ENCODE peak calls at places on chromosomes 2 and 18, in seven cellular contexts. C is omental fat pad, L is PC-9, V is GM20000, N is heart left ventricle, A is cardiac muscle cell, I is choroid plexus epithelial cell. D is an unnamed sample.

GRCh38 chr18:44637210-44638051 is 43.3 kb upstream of the SETBP1 start:
- DNase-seq in C (no peak), L (peak; percentile 29), V (peak; percentile 4), N (no peak), A (no peak), I (peak; percentile 50), D (no peak)

GRCh38 chr18:76368976-76369375 is 126.1 kb downstream of the ZNF516 start:
- DNase-seq in C (no peak), L (no peak), V (no peak), N (no peak), A (peak; percentile 10), I (peak; percentile 33), D (no peak)

GRCh38 chr2:201781583-201782051 is 884 bp upstream of the ALS2 start:
- DNase-seq in C (no peak), L (peak; percentile 9), V (peak; percentile 17), N (no peak), A (peak; percentile 32), I (peak; percentile 16), D (peak; percentile 14)

GRCh38 chr2:134301099-134301970 is 47.5 kb downstream of the MGAT5 start:
- DNase-seq in C (no peak), L (no peak), V (no peak), N (peak; percentile 40), A (peak; percentile 70), I (peak; percentile 63), D (no peak)

GRCh38 chr2:12950957-12951656 is 234.4 kb downstream of the TRIB2 start:
- DNase-seq in C (no peak), L (no peak), V (no peak), N (no peak), A (peak; percentile 62), I (peak; percentile 82), D (no peak)

GRCh38 chr2:38712413-38712812 is 38.7 kb downstream of the SRSF7 start:
- DNase-seq in C (no peak), L (no peak), V (no peak), N (no peak), A (no peak), I (no peak), D (no peak)

GRCh38 chr2:138780451-138780880 is 276 bp upstream of the NXPH2 start:
- DNase-seq in C (no peak), L (no peak), V (no peak), N (no peak), A (no peak), I (no peak), D (no peak)

GRCh38 chr2:173754837-173755236 is 210.3 kb downstream of the SP3 start:
- DNase-seq in C (no peak), L (no peak), V (no peak), N (peak; percentile 31), A (no peak), I (no peak), D (no peak)

GRCh38 chr2:121283670-121284245 is 1.2 kb downstream of the TFCP2L1 start:
- DNase-seq in C (no peak), L (no peak), V (peak; percentile 34), N (no peak), A (no peak), I (no peak), D (no peak)

GRCh38 chr2:37656512-37657423 is 14.7 kb downstream of the CDC42EP3 start:
- DNase-seq in C (no peak), L (no peak), V (no peak), N (no peak), A (no peak), I (no peak), D (no peak)

GRCh38 chr2:96885432-96886137 is 15.7 kb upstream of the SEMA4C start:
- DNase-seq in C (no peak), L (no peak), V (no peak), N (no peak), A (no peak), I (no peak), D (no peak)

GRCh38 chr2:223626713-223627112 is 24.6 kb upstream of the SCG2 start:
- DNase-seq in C (no peak), L (peak; percentile 52), V (no peak), N (no peak), A (peak; percentile 93), I (peak; percentile 90), D (no peak)

GRCh38 chr2:174392706-174393105 is 2.8 kb upstream of the SCRN3 start:
- DNase-seq in C (no peak), L (no peak), V (no peak), N (no peak), A (no peak), I (no peak), D (no peak)

GRCh38 chr2:151766421-151767153 is 32.3 kb upstream of the NEB start:
- DNase-seq in C (no peak), L (no peak), V (peak; percentile 45), N (no peak), A (no peak), I (peak; percentile 25), D (peak; percentile 56)

GRCh38 chr2:135785032-135785431 is 43.4 kb downstream of the UBXN4 start:
- DNase-seq in C (no peak), L (no peak), V (no peak), N (no peak), A (peak; percentile 10), I (peak; percentile 42), D (no peak)
- TF ChIP-seq CTCF in C (no peak), L (peak; percentile 22), V (no peak), N (no peak), A (peak; percentile 19), I (peak; percentile 38), D (no peak)

GRCh38 chr2:86249843-86250402 is 50.7 kb downstream of the MRPL35 start:
- DNase-seq in C (no peak), L (no peak), V (peak; percentile 32), N (no peak), A (peak; percentile 24), I (no peak), D (peak; percentile 32)
- TF ChIP-seq CTCF in C (no peak), L (no peak), V (no peak), N (no peak), A (peak; percentile 14), I (no peak), D (peak; percentile 44)

DNA sequence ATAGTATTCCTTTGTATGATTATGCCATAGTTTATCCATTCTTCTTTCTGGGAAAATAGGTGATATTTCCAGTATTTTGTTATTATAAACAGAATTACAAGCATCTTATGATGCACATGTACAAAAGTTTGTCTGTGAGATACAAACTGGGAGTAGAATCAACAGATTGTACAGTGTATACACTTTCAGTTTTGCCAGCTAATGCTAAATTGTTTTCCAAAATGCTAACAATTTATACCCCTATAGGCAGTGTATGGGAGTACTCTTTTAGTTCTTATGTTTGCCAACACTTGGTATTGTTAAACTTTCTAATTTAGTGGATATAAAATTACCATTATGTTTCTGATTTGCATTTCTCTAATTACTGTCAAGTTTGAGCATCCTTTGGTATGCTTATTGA is 31.0 kb upstream of the TNFRSF11A start:
- DNase-seq in C (no peak), L (no peak), V (no peak), N (no peak), A (no peak), I (no peak), D (no peak)
- TF ChIP-seq CTCF in C (no peak), L (no peak), V (no peak), N (no peak), A (no peak), I (no peak), D (no peak)

DNA sequence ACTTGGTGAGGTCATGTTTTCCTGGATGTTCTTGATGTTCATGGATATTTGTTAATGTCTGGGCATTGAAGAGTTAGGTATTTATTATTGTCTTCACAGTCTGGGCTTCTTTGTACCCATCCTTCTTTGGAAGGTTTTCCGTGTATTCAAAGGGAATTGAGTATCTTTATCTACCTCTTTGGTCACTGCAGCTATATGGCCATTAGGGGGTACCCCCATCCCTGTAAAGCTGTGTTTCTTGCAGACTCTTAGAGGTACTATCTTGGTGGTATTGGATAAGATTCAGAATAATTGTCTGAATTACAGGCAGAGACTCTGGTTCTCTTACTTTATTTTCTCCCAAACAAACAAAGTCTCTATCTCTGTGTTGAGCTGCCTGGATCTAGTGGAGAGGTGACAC is 401.6 kb upstream of the FSIP2 start:
- DNase-seq in C (no peak), L (no peak), V (no peak), N (no peak), A (no peak), I (no peak), D (no peak)
- TF ChIP-seq CTCF in C (no peak), L (no peak), V (no peak), N (no peak), A (no peak), I (no peak), D (no peak)

GRCh38 chr18:43420950-43421349 is 143.7 kb upstream of the SYT4 start:
- DNase-seq in C (no peak), L (no peak), V (no peak), N (no peak), A (no peak), I (no peak), D (no peak)
- TF ChIP-seq CTCF in C (no peak), L (no peak), V (no peak), N (no peak), A (no peak), I (peak; percentile 19), D (no peak)

GRCh38 chr2:27185331-27186026 is 26.4 kb upstream of the ATRAID start:
- DNase-seq in C (no peak), L (no peak), V (no peak), N (no peak), A (peak; percentile 78), I (peak; percentile 57), D (no peak)

GRCh38 chr2:27186613-27187345 is 25.1 kb upstream of the ATRAID start:
- DNase-seq in C (no peak), L (no peak), V (no peak), N (no peak), A (no peak), I (no peak), D (no peak)

GRCh38 chr2:27189989-27190388 is 21.9 kb upstream of the ATRAID start:
- DNase-seq in C (no peak), L (no peak), V (no peak), N (no peak), A (no peak), I (no peak), D (no peak)

GRCh38 chr2:27194538-27195354 is 17.1 kb upstream of the ATRAID start:
- DNase-seq in C (no peak), L (no peak), V (no peak), N (no peak), A (no peak), I (peak; percentile 72), D (no peak)

GRCh38 chr2:27191107-27191829 is 20.6 kb upstream of the ATRAID start:
- DNase-seq in C (no peak), L (peak; percentile 47), V (peak; percentile 60), N (no peak), A (peak; percentile 86), I (peak; percentile 87), D (peak; percentile 70)
- TF ChIP-seq CTCF in C (no peak), L (peak; percentile 84), V (peak; percentile 25), N (peak; percentile 61), A (peak; percentile 82), I (peak; percentile 89), D (peak; percentile 68)

GRCh38 chr2:43787895-43788294 is 14.1 kb downstream of the DYNC2LI1 start:
- DNase-seq in C (no peak), L (no peak), V (no peak), N (no peak), A (no peak), I (no peak), D (no peak)
- TF ChIP-seq CTCF in C (no peak), L (no peak), V (no peak), N (no peak), A (no peak), I (no peak), D (no peak)

GRCh38 chr2:235500110-235500760 is 6.4 kb downstream of the AGAP1 start:
- DNase-seq in C (no peak), L (no peak), V (no peak), N (no peak), A (no peak), I (no peak), D (no peak)
- TF ChIP-seq CTCF in C (no peak), L (no peak), V (no peak), N (no peak), A (no peak), I (no peak), D (no peak)

GRCh38 chr2:43269074-43269572 is 42.7 kb upstream of the ZFP36L2 start:
- DNase-seq in C (peak; percentile 62), L (peak; percentile 32), V (no peak), N (peak; percentile 93), A (peak; percentile 98), I (peak; percentile 99), D (no peak)
- TF ChIP-seq CTCF in C (no peak), L (no peak), V (no peak), N (peak; percentile 28), A (peak; percentile 15), I (no peak), D (no peak)

D was measured in GM10248.